ENCODE peak calls at places on chromosomes 12 and 14, in ten cellular contexts. One of them, this sample, is unnamed.

GRCh38 chr12:6536894-6537579 is 2.7 kb downstream of the GAPDH start:
- DNase-seq in lower lobe of right lung: no peak
- DNase-seq in testis: no peak
- DNase-seq in cardiac muscle cell: no peak
- DNase-seq in dorsolateral prefrontal cortex: no peak
- DNase-seq in heart right ventricle: no peak
- DNase-seq in body of pancreas: no peak
- DNase-seq in A549: peak
- DNase-seq in adrenal gland: peak
- DNase-seq in endothelial cell of umbilical vein: no peak
- DNase-seq in this sample: no peak

GRCh38 chr14:86935241-86935640 is 1057.7 kb downstream of the GALC start:
- DNase-seq in lower lobe of right lung: no peak
- DNase-seq in testis: no peak
- DNase-seq in cardiac muscle cell: no peak
- DNase-seq in dorsolateral prefrontal cortex: no peak
- DNase-seq in heart right ventricle: no peak
- DNase-seq in body of pancreas: no peak
- DNase-seq in A549: no peak
- DNase-seq in adrenal gland: no peak
- DNase-seq in endothelial cell of umbilical vein: no peak
- DNase-seq in this sample: no peak

GRCh38 chr14:92397839-92398564 is 75.0 kb downstream of the SLC24A4 start:
- DNase-seq in lower lobe of right lung: no peak
- DNase-seq in testis: no peak
- DNase-seq in cardiac muscle cell: no peak
- DNase-seq in dorsolateral prefrontal cortex: no peak
- DNase-seq in heart right ventricle: no peak
- DNase-seq in body of pancreas: no peak
- DNase-seq in A549: no peak
- DNase-seq in adrenal gland: no peak
- DNase-seq in endothelial cell of umbilical vein: no peak
- DNase-seq in this sample: no peak

GRCh38 chr12:109963743-109964429 is 32.3 kb downstream of the GIT2 start:
- DNase-seq in lower lobe of right lung: no peak
- DNase-seq in testis: no peak
- DNase-seq in cardiac muscle cell: no peak
- DNase-seq in dorsolateral prefrontal cortex: no peak
- DNase-seq in heart right ventricle: peak
- DNase-seq in body of pancreas: peak
- DNase-seq in A549: no peak
- DNase-seq in adrenal gland: peak
- DNase-seq in endothelial cell of umbilical vein: peak
- DNase-seq in this sample: peak

GRCh38 chr14:103997391-103997790 is 55.1 kb upstream of the RD3L start:
- DNase-seq in lower lobe of right lung: no peak
- DNase-seq in testis: no peak
- DNase-seq in cardiac muscle cell: no peak
- DNase-seq in dorsolateral prefrontal cortex: no peak
- DNase-seq in heart right ventricle: no peak
- DNase-seq in body of pancreas: no peak
- DNase-seq in A549: no peak
- DNase-seq in adrenal gland: no peak
- DNase-seq in endothelial cell of umbilical vein: no peak
- DNase-seq in this sample: no peak

GRCh38 chr12:51814311-51815088 is 34.0 kb downstream of the FIGNL2 start:
- DNase-seq in lower lobe of right lung: peak
- DNase-seq in testis: peak
- DNase-seq in cardiac muscle cell: peak
- DNase-seq in dorsolateral prefrontal cortex: no peak
- DNase-seq in heart right ventricle: peak
- DNase-seq in body of pancreas: peak
- DNase-seq in A549: peak
- DNase-seq in adrenal gland: peak
- DNase-seq in endothelial cell of umbilical vein: peak
- DNase-seq in this sample: peak

GRCh38 chr12:27193854-27194544 is 50.1 kb upstream of the STK38L start:
- DNase-seq in lower lobe of right lung: no peak
- DNase-seq in testis: no peak
- DNase-seq in cardiac muscle cell: peak
- DNase-seq in dorsolateral prefrontal cortex: no peak
- DNase-seq in heart right ventricle: peak
- DNase-seq in body of pancreas: peak
- DNase-seq in A549: peak
- DNase-seq in adrenal gland: no peak
- DNase-seq in endothelial cell of umbilical vein: peak
- DNase-seq in this sample: no peak

GRCh38 chr12:56716458-56716857 is 8.6 kb downstream of the NACA start:
- DNase-seq in lower lobe of right lung: no peak
- DNase-seq in testis: no peak
- DNase-seq in cardiac muscle cell: no peak
- DNase-seq in dorsolateral prefrontal cortex: no peak
- DNase-seq in heart right ventricle: no peak
- DNase-seq in body of pancreas: no peak
- DNase-seq in A549: no peak
- DNase-seq in adrenal gland: no peak
- DNase-seq in endothelial cell of umbilical vein: no peak
- DNase-seq in this sample: no peak

GRCh38 chr12:125184213-125184952 is 119.1 kb downstream of the AACS start:
- DNase-seq in lower lobe of right lung: no peak
- DNase-seq in testis: no peak
- DNase-seq in cardiac muscle cell: no peak
- DNase-seq in dorsolateral prefrontal cortex: no peak
- DNase-seq in heart right ventricle: no peak
- DNase-seq in body of pancreas: no peak
- DNase-seq in A549: no peak
- DNase-seq in adrenal gland: no peak
- DNase-seq in endothelial cell of umbilical vein: no peak
- DNase-seq in this sample: no peak

GRCh38 chr12:131437706-131438210 is 273.1 kb upstream of the SFSWAP start:
- DNase-seq in lower lobe of right lung: no peak
- DNase-seq in testis: peak
- DNase-seq in cardiac muscle cell: no peak
- DNase-seq in dorsolateral prefrontal cortex: no peak
- DNase-seq in heart right ventricle: no peak
- DNase-seq in body of pancreas: no peak
- DNase-seq in A549: no peak
- DNase-seq in adrenal gland: no peak
- DNase-seq in endothelial cell of umbilical vein: no peak
- DNase-seq in this sample: no peak

GRCh38 chr12:95218164-95218851 is 701 bp downstream of the VEZT start:
- DNase-seq in lower lobe of right lung: no peak
- DNase-seq in testis: peak
- DNase-seq in cardiac muscle cell: no peak
- DNase-seq in dorsolateral prefrontal cortex: no peak
- DNase-seq in heart right ventricle: no peak
- DNase-seq in body of pancreas: no peak
- DNase-seq in A549: no peak
- DNase-seq in adrenal gland: peak
- DNase-seq in endothelial cell of umbilical vein: peak
- DNase-seq in this sample: no peak

GRCh38 chr12:17108877-17109520 is 503.0 kb upstream of the LMO3 start:
- DNase-seq in lower lobe of right lung: no peak
- DNase-seq in testis: no peak
- DNase-seq in cardiac muscle cell: no peak
- DNase-seq in dorsolateral prefrontal cortex: no peak
- DNase-seq in heart right ventricle: no peak
- DNase-seq in body of pancreas: no peak
- DNase-seq in A549: peak
- DNase-seq in adrenal gland: no peak
- DNase-seq in endothelial cell of umbilical vein: no peak
- DNase-seq in this sample: no peak

DNA sequence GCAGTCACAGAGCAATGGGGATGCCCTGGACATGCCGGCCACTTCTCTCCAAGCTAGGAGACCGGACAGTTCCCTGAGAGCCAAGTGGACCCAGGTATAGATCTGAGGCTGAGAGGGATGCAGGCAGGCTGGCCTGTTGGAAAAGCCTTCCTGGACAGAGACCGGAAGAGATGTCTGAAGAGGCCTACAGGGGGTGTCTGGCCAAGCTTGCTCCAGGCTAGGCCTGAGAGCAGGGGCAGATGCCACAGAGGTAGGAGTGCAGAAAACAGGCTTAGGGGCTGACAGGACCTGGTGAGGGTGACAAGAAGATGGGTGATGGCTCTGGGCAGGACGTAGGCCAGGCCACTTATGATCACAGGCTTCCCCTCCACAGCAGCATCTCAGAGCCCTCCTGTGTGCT is 30.2 kb downstream of the ARL6IP4 start:
- DNase-seq in lower lobe of right lung: no peak
- DNase-seq in testis: no peak
- DNase-seq in cardiac muscle cell: no peak
- DNase-seq in dorsolateral prefrontal cortex: no peak
- DNase-seq in heart right ventricle: no peak
- DNase-seq in body of pancreas: no peak
- DNase-seq in A549: no peak
- DNase-seq in adrenal gland: no peak
- DNase-seq in endothelial cell of umbilical vein: no peak
- DNase-seq in this sample: no peak
- H3K27ac ChIP-seq in lower lobe of right lung: no peak
- H3K27ac ChIP-seq in testis: no peak
- H3K27ac ChIP-seq in cardiac muscle cell: no peak
- H3K27ac ChIP-seq in dorsolateral prefrontal cortex: no peak
- H3K27ac ChIP-seq in heart right ventricle: no peak
- H3K27ac ChIP-seq in body of pancreas: no peak
- H3K27ac ChIP-seq in A549: no peak
- H3K27ac ChIP-seq in adrenal gland: no peak
- H3K27ac ChIP-seq in endothelial cell of umbilical vein: no peak
- H3K27ac ChIP-seq in this sample: no peak

DNA sequence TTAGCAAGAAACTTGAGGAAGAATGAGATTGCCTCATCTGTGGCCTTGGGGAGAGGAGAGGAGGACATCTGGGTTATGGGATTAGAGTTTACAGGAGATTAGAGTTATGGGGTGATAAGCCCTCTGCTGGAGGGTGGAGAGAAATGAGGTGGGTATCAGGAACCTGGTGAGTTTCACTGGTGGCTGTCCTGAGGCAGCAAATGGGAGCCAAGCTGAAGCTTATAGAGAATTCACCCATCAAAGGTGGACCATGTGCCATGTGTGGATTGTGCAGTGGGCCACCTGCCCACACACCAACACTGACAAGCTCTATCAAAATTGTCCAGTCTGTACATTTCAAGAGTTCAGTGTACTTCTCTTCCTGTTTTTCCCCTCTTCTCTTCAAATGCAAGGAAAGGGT is 135.3 kb downstream of the AEBP2 start:
- DNase-seq in lower lobe of right lung: no peak
- DNase-seq in testis: no peak
- DNase-seq in cardiac muscle cell: no peak
- DNase-seq in dorsolateral prefrontal cortex: no peak
- DNase-seq in heart right ventricle: no peak
- DNase-seq in body of pancreas: no peak
- DNase-seq in A549: peak
- DNase-seq in adrenal gland: no peak
- DNase-seq in endothelial cell of umbilical vein: peak
- DNase-seq in this sample: no peak
- TF ChIP-seq CTCF in lower lobe of right lung: no peak
- TF ChIP-seq CTCF in testis: no peak
- TF ChIP-seq CTCF in cardiac muscle cell: peak
- TF ChIP-seq CTCF in dorsolateral prefrontal cortex: no peak
- TF ChIP-seq CTCF in heart right ventricle: no peak
- TF ChIP-seq CTCF in body of pancreas: no peak
- TF ChIP-seq CTCF in A549: no peak
- TF ChIP-seq CTCF in adrenal gland: no peak
- TF ChIP-seq CTCF in endothelial cell of umbilical vein: no peak
- TF ChIP-seq CTCF in this sample: no peak

GRCh38 chr12:47066278-47067048 is 13.0 kb upstream of the PCED1B start:
- DNase-seq in lower lobe of right lung: no peak
- DNase-seq in testis: no peak
- DNase-seq in cardiac muscle cell: no peak
- DNase-seq in dorsolateral prefrontal cortex: no peak
- DNase-seq in heart right ventricle: no peak
- DNase-seq in body of pancreas: peak
- DNase-seq in A549: no peak
- DNase-seq in adrenal gland: peak
- DNase-seq in endothelial cell of umbilical vein: no peak
- DNase-seq in this sample: no peak

GRCh38 chr12:47071241-47071852 is 8.1 kb upstream of the PCED1B start:
- DNase-seq in lower lobe of right lung: no peak
- DNase-seq in testis: no peak
- DNase-seq in cardiac muscle cell: peak
- DNase-seq in dorsolateral prefrontal cortex: no peak
- DNase-seq in heart right ventricle: no peak
- DNase-seq in body of pancreas: no peak
- DNase-seq in A549: peak
- DNase-seq in adrenal gland: no peak
- DNase-seq in endothelial cell of umbilical vein: no peak
- DNase-seq in this sample: no peak

GRCh38 chr12:47067176-47067575 is 12.2 kb upstream of the PCED1B start:
- DNase-seq in lower lobe of right lung: no peak
- DNase-seq in testis: no peak
- DNase-seq in cardiac muscle cell: no peak
- DNase-seq in dorsolateral prefrontal cortex: no peak
- DNase-seq in heart right ventricle: no peak
- DNase-seq in body of pancreas: no peak
- DNase-seq in A549: no peak
- DNase-seq in adrenal gland: no peak
- DNase-seq in endothelial cell of umbilical vein: no peak
- DNase-seq in this sample: no peak

GRCh38 chr12:47067778-47068431 is 11.5 kb upstream of the PCED1B start:
- DNase-seq in lower lobe of right lung: no peak
- DNase-seq in testis: no peak
- DNase-seq in cardiac muscle cell: no peak
- DNase-seq in dorsolateral prefrontal cortex: no peak
- DNase-seq in heart right ventricle: no peak
- DNase-seq in body of pancreas: no peak
- DNase-seq in A549: no peak
- DNase-seq in adrenal gland: no peak
- DNase-seq in endothelial cell of umbilical vein: no peak
- DNase-seq in this sample: no peak

GRCh38 chr12:47068539-47068938 is 10.9 kb upstream of the PCED1B start:
- DNase-seq in lower lobe of right lung: no peak
- DNase-seq in testis: no peak
- DNase-seq in cardiac muscle cell: no peak
- DNase-seq in dorsolateral prefrontal cortex: no peak
- DNase-seq in heart right ventricle: no peak
- DNase-seq in body of pancreas: no peak
- DNase-seq in A549: no peak
- DNase-seq in adrenal gland: no peak
- DNase-seq in endothelial cell of umbilical vein: no peak
- DNase-seq in this sample: no peak
- H3K27ac ChIP-seq in lower lobe of right lung: no peak
- H3K27ac ChIP-seq in testis: no peak
- H3K27ac ChIP-seq in cardiac muscle cell: no peak
- H3K27ac ChIP-seq in dorsolateral prefrontal cortex: no peak
- H3K27ac ChIP-seq in heart right ventricle: no peak
- H3K27ac ChIP-seq in body of pancreas: no peak
- H3K27ac ChIP-seq in A549: peak
- H3K27ac ChIP-seq in adrenal gland: no peak
- H3K27ac ChIP-seq in endothelial cell of umbilical vein: no peak
- H3K27ac ChIP-seq in this sample: no peak

DNA sequence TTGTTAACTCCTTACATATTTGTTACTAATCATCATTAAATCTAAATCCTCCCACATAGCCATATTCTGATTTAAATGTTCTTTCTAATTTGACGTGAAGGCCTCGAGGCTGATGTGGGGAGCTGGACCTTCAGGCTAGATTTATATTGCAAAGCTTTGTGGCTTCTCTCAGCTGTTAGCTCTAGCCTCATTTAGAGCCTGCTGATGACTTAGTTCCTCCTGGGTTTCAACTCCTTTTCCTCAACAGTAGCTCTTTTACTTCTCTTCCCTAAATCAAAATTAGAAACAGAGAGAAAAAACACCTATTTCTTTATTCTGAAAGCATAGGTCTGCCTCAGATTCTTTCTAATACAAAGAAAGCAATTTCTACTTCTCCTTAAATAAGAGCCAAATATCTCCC is 477.5 kb upstream of the CCDC196 start:
- DNase-seq in lower lobe of right lung: no peak
- DNase-seq in testis: no peak
- DNase-seq in cardiac muscle cell: no peak
- DNase-seq in dorsolateral prefrontal cortex: no peak
- DNase-seq in heart right ventricle: no peak
- DNase-seq in body of pancreas: no peak
- DNase-seq in A549: no peak
- DNase-seq in adrenal gland: no peak
- DNase-seq in endothelial cell of umbilical vein: no peak
- DNase-seq in this sample: no peak
- TF ChIP-seq CTCF in lower lobe of right lung: no peak
- TF ChIP-seq CTCF in testis: no peak
- TF ChIP-seq CTCF in cardiac muscle cell: no peak
- TF ChIP-seq CTCF in dorsolateral prefrontal cortex: no peak
- TF ChIP-seq CTCF in heart right ventricle: no peak
- TF ChIP-seq CTCF in body of pancreas: no peak
- TF ChIP-seq CTCF in A549: no peak
- TF ChIP-seq CTCF in adrenal gland: no peak
- TF ChIP-seq CTCF in endothelial cell of umbilical vein: no peak
- TF ChIP-seq CTCF in this sample: no peak

This sample was measured in psoas muscle.